ENCODE peak calls at places on chromosome 7, in seven cellular contexts. One of them, this sample, is unnamed.

GRCh38 chr7:8762803-8763202 is 329.4 kb downstream of the NXPH1 start:
- DNase-seq in left ventricle myocardium inferior: no peak
- DNase-seq in upper lobe of left lung: no peak
- DNase-seq in psoas muscle: no peak
- DNase-seq in neural progenitor cell: no peak
- DNase-seq in fibroblast of the aortic adventitia: no peak
- DNase-seq in HFF-Myc: no peak
- DNase-seq in this sample: no peak

GRCh38 chr7:68213838-68214237 is 1217.2 kb downstream of the TYW1 start:
- DNase-seq in left ventricle myocardium inferior: no peak
- DNase-seq in upper lobe of left lung: no peak
- DNase-seq in psoas muscle: no peak
- DNase-seq in neural progenitor cell: no peak
- DNase-seq in fibroblast of the aortic adventitia: no peak
- DNase-seq in HFF-Myc: no peak
- DNase-seq in this sample: no peak

GRCh38 chr7:144468990-144469732 is 65.7 kb upstream of the NOBOX start:
- DNase-seq in left ventricle myocardium inferior: no peak
- DNase-seq in upper lobe of left lung: no peak
- DNase-seq in psoas muscle: no peak
- DNase-seq in neural progenitor cell: no peak
- DNase-seq in fibroblast of the aortic adventitia: peak; percentile 2
- DNase-seq in HFF-Myc: peak; percentile 1
- DNase-seq in this sample: no peak

GRCh38 chr7:30910369-30911073 is 1.1 kb upstream of the AQP1 start:
- DNase-seq in left ventricle myocardium inferior: no peak
- DNase-seq in upper lobe of left lung: no peak
- DNase-seq in psoas muscle: no peak
- DNase-seq in neural progenitor cell: no peak
- DNase-seq in fibroblast of the aortic adventitia: no peak
- DNase-seq in HFF-Myc: no peak
- DNase-seq in this sample: no peak

GRCh38 chr7:44124822-44125202 is 1.5 kb upstream of the POLD2 start:
- DNase-seq in left ventricle myocardium inferior: no peak
- DNase-seq in upper lobe of left lung: no peak
- DNase-seq in psoas muscle: peak; percentile 11
- DNase-seq in neural progenitor cell: no peak
- DNase-seq in fibroblast of the aortic adventitia: no peak
- DNase-seq in HFF-Myc: no peak
- DNase-seq in this sample: no peak

GRCh38 chr7:7246223-7246622 is 63.9 kb downstream of the C1GALT1 start:
- DNase-seq in left ventricle myocardium inferior: no peak
- DNase-seq in upper lobe of left lung: no peak
- DNase-seq in psoas muscle: no peak
- DNase-seq in neural progenitor cell: no peak
- DNase-seq in fibroblast of the aortic adventitia: no peak
- DNase-seq in HFF-Myc: no peak
- DNase-seq in this sample: no peak

GRCh38 chr7:88104732-88105131 is 115.1 kb downstream of the SRI start:
- DNase-seq in left ventricle myocardium inferior: no peak
- DNase-seq in upper lobe of left lung: no peak
- DNase-seq in psoas muscle: no peak
- DNase-seq in neural progenitor cell: no peak
- DNase-seq in fibroblast of the aortic adventitia: no peak
- DNase-seq in HFF-Myc: no peak
- DNase-seq in this sample: no peak

GRCh38 chr7:46006212-46006611 is 85.1 kb upstream of the IGFBP3 start:
- DNase-seq in left ventricle myocardium inferior: no peak
- DNase-seq in upper lobe of left lung: no peak
- DNase-seq in psoas muscle: no peak
- DNase-seq in neural progenitor cell: no peak
- DNase-seq in fibroblast of the aortic adventitia: no peak
- DNase-seq in HFF-Myc: no peak
- DNase-seq in this sample: no peak

GRCh38 chr7:55174456-55174855 is 155.6 kb downstream of the EGFR start:
- DNase-seq in left ventricle myocardium inferior: no peak
- DNase-seq in upper lobe of left lung: no peak
- DNase-seq in psoas muscle: no peak
- DNase-seq in neural progenitor cell: no peak
- DNase-seq in fibroblast of the aortic adventitia: no peak
- DNase-seq in HFF-Myc: no peak
- DNase-seq in this sample: no peak

GRCh38 chr7:121337398-121337797 is 8.6 kb downstream of the WNT16 start:
- DNase-seq in left ventricle myocardium inferior: no peak
- DNase-seq in upper lobe of left lung: no peak
- DNase-seq in psoas muscle: no peak
- DNase-seq in neural progenitor cell: no peak
- DNase-seq in fibroblast of the aortic adventitia: peak; percentile 23
- DNase-seq in HFF-Myc: no peak
- DNase-seq in this sample: no peak

GRCh38 chr7:110522751-110523200 is 568.2 kb upstream of the LRRN3 start:
- DNase-seq in left ventricle myocardium inferior: no peak
- DNase-seq in upper lobe of left lung: no peak
- DNase-seq in psoas muscle: no peak
- DNase-seq in neural progenitor cell: no peak
- DNase-seq in fibroblast of the aortic adventitia: no peak
- DNase-seq in HFF-Myc: no peak
- DNase-seq in this sample: no peak

GRCh38 chr7:29565634-29565981 is 2.0 kb downstream of the PRR15 start:
- DNase-seq in left ventricle myocardium inferior: no peak
- DNase-seq in upper lobe of left lung: no peak
- DNase-seq in psoas muscle: no peak
- DNase-seq in neural progenitor cell: no peak
- DNase-seq in fibroblast of the aortic adventitia: no peak
- DNase-seq in HFF-Myc: no peak
- DNase-seq in this sample: no peak

GRCh38 chr7:29567174-29567573 is 3.5 kb downstream of the PRR15 start:
- DNase-seq in left ventricle myocardium inferior: no peak
- DNase-seq in upper lobe of left lung: no peak
- DNase-seq in psoas muscle: no peak
- DNase-seq in neural progenitor cell: no peak
- DNase-seq in fibroblast of the aortic adventitia: no peak
- DNase-seq in HFF-Myc: no peak
- DNase-seq in this sample: no peak

GRCh38 chr7:29565186-29565540 is 1.5 kb downstream of the PRR15 start:
- DNase-seq in left ventricle myocardium inferior: no peak
- DNase-seq in upper lobe of left lung: no peak
- DNase-seq in psoas muscle: no peak
- DNase-seq in neural progenitor cell: no peak
- DNase-seq in fibroblast of the aortic adventitia: peak; percentile 62
- DNase-seq in HFF-Myc: no peak
- DNase-seq in this sample: no peak

GRCh38 chr7:29564455-29565185 is 985 bp downstream of the PRR15 start:
- DNase-seq in left ventricle myocardium inferior: peak; percentile 48
- DNase-seq in upper lobe of left lung: peak; percentile 90
- DNase-seq in psoas muscle: peak; percentile 67
- DNase-seq in neural progenitor cell: peak; percentile 70
- DNase-seq in fibroblast of the aortic adventitia: peak; percentile 77
- DNase-seq in HFF-Myc: no peak
- DNase-seq in this sample: no peak

GRCh38 chr7:29565982-29566746 is 2.5 kb downstream of the PRR15 start:
- DNase-seq in left ventricle myocardium inferior: no peak
- DNase-seq in upper lobe of left lung: peak; percentile 88
- DNase-seq in psoas muscle: peak; percentile 51
- DNase-seq in neural progenitor cell: no peak
- DNase-seq in fibroblast of the aortic adventitia: no peak
- DNase-seq in HFF-Myc: no peak
- DNase-seq in this sample: no peak
- H3K4me3 ChIP-seq in left ventricle myocardium inferior: peak overlapping the region; percentile 69
- H3K4me3 ChIP-seq in upper lobe of left lung: peak overlapping the region; percentile 53
- H3K4me3 ChIP-seq in psoas muscle: peak overlapping the region; percentile 71
- H3K4me3 ChIP-seq in neural progenitor cell: no peak overlapping the region
- H3K4me3 ChIP-seq in fibroblast of the aortic adventitia: peak overlapping the region; percentile 73
- H3K4me3 ChIP-seq in HFF-Myc: peak overlapping the region; percentile 39
- H3K4me3 ChIP-seq in this sample: peak overlapping the region; percentile 42

DNA sequence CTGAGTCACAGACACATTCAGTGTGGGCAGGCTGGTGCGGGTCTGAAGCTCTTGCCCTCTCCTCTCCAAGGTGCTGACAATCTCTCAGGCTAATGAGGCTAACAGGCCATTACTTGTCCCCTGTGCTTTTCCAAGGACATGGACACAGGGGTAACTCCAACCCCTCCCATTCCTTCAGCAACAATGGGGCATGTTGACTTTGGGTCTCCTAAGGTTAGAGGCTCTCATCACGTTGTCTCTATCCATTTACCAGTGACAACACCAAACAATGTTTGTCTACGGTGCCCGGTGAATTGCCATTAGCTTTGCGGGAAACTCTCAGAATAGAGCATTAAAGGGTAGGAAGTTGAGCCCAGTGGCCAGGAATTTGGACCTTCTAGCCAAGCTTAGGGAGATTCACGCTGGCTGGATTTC is 101.6 kb upstream of the TNS3 start:
- DNase-seq in left ventricle myocardium inferior: no peak
- DNase-seq in upper lobe of left lung: no peak
- DNase-seq in psoas muscle: no peak
- DNase-seq in neural progenitor cell: peak; percentile 18
- DNase-seq in fibroblast of the aortic adventitia: no peak
- DNase-seq in HFF-Myc: no peak
- DNase-seq in this sample: no peak
- TF ChIP-seq CTCF in left ventricle myocardium inferior: no peak
- TF ChIP-seq CTCF in upper lobe of left lung: no peak
- TF ChIP-seq CTCF in psoas muscle: no peak
- TF ChIP-seq CTCF in neural progenitor cell: no peak
- TF ChIP-seq CTCF in fibroblast of the aortic adventitia: no peak
- TF ChIP-seq CTCF in HFF-Myc: no peak
- TF ChIP-seq CTCF in this sample: no peak

GRCh38 chr7:130912086-130912909 is 178.3 kb upstream of the KLF14 start:
- DNase-seq in left ventricle myocardium inferior: no peak
- DNase-seq in upper lobe of left lung: no peak
- DNase-seq in psoas muscle: no peak
- DNase-seq in neural progenitor cell: no peak
- DNase-seq in fibroblast of the aortic adventitia: peak; percentile 90
- DNase-seq in HFF-Myc: no peak
- DNase-seq in this sample: no peak

GRCh38 chr7:130909161-130909836 is 175.3 kb upstream of the KLF14 start:
- DNase-seq in left ventricle myocardium inferior: no peak
- DNase-seq in upper lobe of left lung: no peak
- DNase-seq in psoas muscle: no peak
- DNase-seq in neural progenitor cell: no peak
- DNase-seq in fibroblast of the aortic adventitia: no peak
- DNase-seq in HFF-Myc: no peak
- DNase-seq in this sample: no peak

GRCh38 chr7:130910949-130911944 is 177.2 kb upstream of the KLF14 start:
- DNase-seq in left ventricle myocardium inferior: no peak
- DNase-seq in upper lobe of left lung: no peak
- DNase-seq in psoas muscle: no peak
- DNase-seq in neural progenitor cell: no peak
- DNase-seq in fibroblast of the aortic adventitia: peak; percentile 74
- DNase-seq in HFF-Myc: no peak
- DNase-seq in this sample: no peak

GRCh38 chr7:130908345-130909160 is 174.5 kb upstream of the KLF14 start:
- DNase-seq in left ventricle myocardium inferior: no peak
- DNase-seq in upper lobe of left lung: no peak
- DNase-seq in psoas muscle: no peak
- DNase-seq in neural progenitor cell: no peak
- DNase-seq in fibroblast of the aortic adventitia: no peak
- DNase-seq in HFF-Myc: no peak
- DNase-seq in this sample: no peak

GRCh38 chr7:130909881-130910672 is 176.1 kb upstream of the KLF14 start:
- DNase-seq in left ventricle myocardium inferior: no peak
- DNase-seq in upper lobe of left lung: no peak
- DNase-seq in psoas muscle: no peak
- DNase-seq in neural progenitor cell: no peak
- DNase-seq in fibroblast of the aortic adventitia: peak; percentile 75
- DNase-seq in HFF-Myc: no peak
- DNase-seq in this sample: no peak
- H3K4me3 ChIP-seq in left ventricle myocardium inferior: no peak overlapping the region
- H3K4me3 ChIP-seq in upper lobe of left lung: peak overlapping the region; percentile 52
- H3K4me3 ChIP-seq in psoas muscle: peak overlapping the region; percentile 70
- H3K4me3 ChIP-seq in neural progenitor cell: no peak overlapping the region
- H3K4me3 ChIP-seq in fibroblast of the aortic adventitia: peak overlapping the region; percentile 88
- H3K4me3 ChIP-seq in HFF-Myc: peak overlapping the region; percentile 61
- H3K4me3 ChIP-seq in this sample: peak overlapping the region; percentile 86

DNA sequence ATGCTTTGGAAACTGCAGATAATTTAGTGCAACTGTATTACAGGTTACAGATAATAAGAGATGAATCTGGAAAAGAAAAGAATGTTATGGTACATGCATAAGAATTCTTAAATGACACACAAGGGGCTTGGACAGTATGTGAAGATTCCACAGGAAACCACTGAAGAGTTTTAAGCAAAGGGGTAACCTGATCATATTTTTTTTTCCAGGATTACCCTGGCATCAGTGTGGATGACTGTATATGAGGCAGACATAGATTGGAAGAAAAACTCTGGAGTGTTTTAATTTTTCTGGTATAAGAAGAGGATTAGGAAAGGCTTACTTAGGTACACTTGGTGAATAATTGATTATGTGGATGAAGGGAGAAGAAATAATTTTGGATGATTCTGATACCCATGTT is 8.1 kb downstream of the TFPI2 start:
- DNase-seq in left ventricle myocardium inferior: no peak
- DNase-seq in upper lobe of left lung: no peak
- DNase-seq in psoas muscle: no peak
- DNase-seq in neural progenitor cell: no peak
- DNase-seq in fibroblast of the aortic adventitia: no peak
- DNase-seq in HFF-Myc: no peak
- DNase-seq in this sample: no peak
- TF ChIP-seq CTCF in left ventricle myocardium inferior: no peak
- TF ChIP-seq CTCF in upper lobe of left lung: no peak
- TF ChIP-seq CTCF in psoas muscle: no peak
- TF ChIP-seq CTCF in neural progenitor cell: no peak
- TF ChIP-seq CTCF in fibroblast of the aortic adventitia: no peak
- TF ChIP-seq CTCF in HFF-Myc: no peak
- TF ChIP-seq CTCF in this sample: no peak

GRCh38 chr7:40437936-40438634 is 303.3 kb downstream of the SUGCT start:
- DNase-seq in left ventricle myocardium inferior: no peak
- DNase-seq in upper lobe of left lung: no peak
- DNase-seq in psoas muscle: no peak
- DNase-seq in neural progenitor cell: no peak
- DNase-seq in fibroblast of the aortic adventitia: no peak
- DNase-seq in HFF-Myc: no peak
- DNase-seq in this sample: no peak
- H3K4me3 ChIP-seq in left ventricle myocardium inferior: no peak overlapping the region
- H3K4me3 ChIP-seq in upper lobe of left lung: no peak overlapping the region
- H3K4me3 ChIP-seq in psoas muscle: no peak overlapping the region
- H3K4me3 ChIP-seq in neural progenitor cell: no peak overlapping the region
- H3K4me3 ChIP-seq in fibroblast of the aortic adventitia: no peak overlapping the region
- H3K4me3 ChIP-seq in HFF-Myc: no peak overlapping the region
- H3K4me3 ChIP-seq in this sample: no peak overlapping the region

DNA sequence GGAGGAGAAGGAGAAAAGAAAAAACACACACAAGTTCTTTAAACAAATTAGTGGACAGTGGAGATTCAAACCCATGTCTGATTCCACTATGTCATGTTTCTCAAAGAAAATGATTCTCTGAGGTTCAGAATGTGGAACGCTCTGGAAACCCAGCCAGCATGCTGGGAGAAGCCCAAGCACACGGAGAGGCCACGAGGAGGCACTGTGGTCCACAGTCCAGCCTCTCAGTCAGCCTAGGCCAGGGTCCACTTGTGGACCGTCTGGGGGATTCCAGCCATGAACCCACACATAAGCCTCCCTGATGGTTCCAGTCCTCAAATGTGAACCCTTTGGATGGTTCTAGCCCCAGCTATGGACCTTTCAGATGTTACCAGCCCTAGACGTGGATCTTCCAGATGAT is 73.4 kb downstream of the CAV1 start:
- DNase-seq in left ventricle myocardium inferior: no peak
- DNase-seq in upper lobe of left lung: no peak
- DNase-seq in psoas muscle: no peak
- DNase-seq in neural progenitor cell: peak; percentile 11
- DNase-seq in fibroblast of the aortic adventitia: no peak
- DNase-seq in HFF-Myc: no peak
- DNase-seq in this sample: no peak
- TF ChIP-seq CTCF in left ventricle myocardium inferior: peak; percentile 44
- TF ChIP-seq CTCF in upper lobe of left lung: no peak
- TF ChIP-seq CTCF in psoas muscle: peak; percentile 22
- TF ChIP-seq CTCF in neural progenitor cell: peak; percentile 31
- TF ChIP-seq CTCF in fibroblast of the aortic adventitia: peak; percentile 53
- TF ChIP-seq CTCF in HFF-Myc: no peak
- TF ChIP-seq CTCF in this sample: peak; percentile 23

GRCh38 chr7:94313926-94314325 is 80.8 kb upstream of the COL1A2 start:
- DNase-seq in left ventricle myocardium inferior: no peak
- DNase-seq in upper lobe of left lung: no peak
- DNase-seq in psoas muscle: no peak
- DNase-seq in neural progenitor cell: no peak
- DNase-seq in fibroblast of the aortic adventitia: peak; percentile 94
- DNase-seq in HFF-Myc: no peak
- DNase-seq in this sample: no peak
- H3K4me3 ChIP-seq in left ventricle myocardium inferior: no peak overlapping the region
- H3K4me3 ChIP-seq in upper lobe of left lung: no peak overlapping the region
- H3K4me3 ChIP-seq in psoas muscle: no peak overlapping the region
- H3K4me3 ChIP-seq in neural progenitor cell: no peak overlapping the region
- H3K4me3 ChIP-seq in fibroblast of the aortic adventitia: no peak overlapping the region
- H3K4me3 ChIP-seq in HFF-Myc: no peak overlapping the region
- H3K4me3 ChIP-seq in this sample: no peak overlapping the region

This sample was measured in AG04449.